ENCODE peak calls at places on chromosomes 3 and 15, in eight cellular contexts. I is NCI-H1105, X is upper lobe of right lung, O is astrocyte of the spinal cord, Q is AML-193, G is fibroblast of the aortic adventitia, B is HuH-7.5, S is Calu3. A is an unnamed sample.

GRCh38 chr15:27865926-27866325 is 233.2 kb downstream of the OCA2 start:
- DNase-seq in I (no peak), X (no peak), O (no peak), Q (no peak), G (no peak), B (no peak), S (no peak), A (peak)

GRCh38 chr15:58458076-58458475 is 26.3 kb downstream of the LIPC start:
- DNase-seq in I (no peak), X (no peak), O (no peak), Q (peak), G (no peak), B (no peak), S (no peak), A (no peak)

GRCh38 chr15:33722005-33722672 is 246.2 kb upstream of the CHRM5 start:
- DNase-seq in I (no peak), X (no peak), O (peak), Q (peak), G (peak), B (no peak), S (no peak), A (no peak)

GRCh38 chr3:82643948-82644347 is 882.5 kb upstream of the GBE1 start:
- DNase-seq in I (no peak), X (no peak), O (no peak), Q (no peak), G (no peak), B (peak), S (peak), A (no peak)

GRCh38 chr3:138877246-138877645 is 42.5 kb upstream of the PIK3CB start:
- DNase-seq in I (no peak), X (no peak), O (no peak), Q (no peak), G (no peak), B (no peak), S (no peak), A (no peak)

GRCh38 chr3:188400494-188401243 is 246.7 kb downstream of the LPP start:
- DNase-seq in I (no peak), X (no peak), O (no peak), Q (no peak), G (no peak), B (no peak), S (no peak), A (no peak)

GRCh38 chr3:55720614-55721013 is 233.5 kb upstream of the WNT5A start:
- DNase-seq in I (no peak), X (no peak), O (peak), Q (no peak), G (peak), B (no peak), S (no peak), A (no peak)

GRCh38 chr3:82977871-82978270 is 1216.4 kb upstream of the GBE1 start:
- DNase-seq in I (no peak), X (no peak), O (no peak), Q (no peak), G (no peak), B (no peak), S (no peak), A (no peak)

GRCh38 chr3:42134867-42135464 is 43.8 kb downstream of the TRAK1 start:
- DNase-seq in I (no peak), X (no peak), O (no peak), Q (no peak), G (no peak), B (no peak), S (no peak), A (no peak)

GRCh38 chr3:195263193-195263924 is 7.6 kb downstream of the XXYLT1 start:
- DNase-seq in I (no peak), X (no peak), O (no peak), Q (peak), G (no peak), B (no peak), S (no peak), A (no peak)

GRCh38 chr3:197516517-197516889 is 39.3 kb downstream of the BDH1 start:
- DNase-seq in I (no peak), X (no peak), O (peak), Q (no peak), G (peak), B (no peak), S (peak), A (no peak)

GRCh38 chr15:40244961-40245523 is 6.2 kb downstream of the PAK6 start:
- DNase-seq in I (no peak), X (peak), O (no peak), Q (no peak), G (no peak), B (no peak), S (peak), A (peak)

GRCh38 chr3:85193565-85193964 is 234.8 kb downstream of the CADM2 start:
- DNase-seq in I (no peak), X (no peak), O (no peak), Q (no peak), G (no peak), B (no peak), S (no peak), A (no peak)

GRCh38 chr3:173737167-173737808 is 339.7 kb downstream of the NLGN1 start:
- DNase-seq in I (no peak), X (no peak), O (no peak), Q (no peak), G (no peak), B (no peak), S (no peak), A (no peak)

GRCh38 chr3:54733615-54734014 is 194.2 kb downstream of the LRTM1 start:
- DNase-seq in I (no peak), X (no peak), O (no peak), Q (no peak), G (no peak), B (no peak), S (no peak), A (no peak)

A was measured in cardiac septum.